ENCODE peak calls at places on chromosomes 4 and X, in ten cellular contexts. E is amniotic stem cell; N is PC-3; D is LoVo; X is NCI-H187 treated with DMSO at 0.1 percent for 48 hours; S is activated naive CD4-positive, alpha-beta T cell treated with anti-CD3 and anti-CD28 coated beads, Interleukin-2, amount 50 U/mL, for 16 hours; F is HL-60; W is activated T-helper 1 cell treated with anti-CD3 and anti-CD28 coated beads, Interleukin-12 subunit alpha, Interleukin-12 subunit beta, Interleukin-2, Interleukin-4 antibody, amounts not matched to agents 30 ng/mL and 10 ng/mL and 1 ng/mL, durations not matched to agents 14 hours and 24 hours and 36 hours; Y is T-cell; T is activated naive CD8-positive, alpha-beta T cell treated with anti-CD3 and anti-CD28 coated beads, Interleukin-2, amount 50 U/mL, for 24 hours. G is an unnamed sample.

GRCh38 chr4:78776729-78777555 is 792 bp downstream of the BMP2K start:
- DNase-seq in E (no peak), N (peak), D (peak), X (no peak), S (peak), F (peak), W (peak), Y (peak), T (peak), G (peak)

GRCh38 chr4:127959794-127960193 is 5.2 kb downstream of the MFSD8 start:
- DNase-seq in E (no peak), N (no peak), D (no peak), X (no peak), S (no peak), F (no peak), W (no peak), Y (no peak), T (no peak), G (no peak)

GRCh38 chr4:40897557-40898203 is 147.9 kb downstream of the NSUN7 start:
- DNase-seq in E (no peak), N (peak), D (peak), X (peak), S (peak), F (peak), W (peak), Y (peak), T (peak), G (peak)

GRCh38 chrX:123525131-123525725 is 207.6 kb downstream of the THOC2 start:
- DNase-seq in E (no peak), N (no peak), D (no peak), X (no peak), S (no peak), F (no peak), W (no peak), Y (no peak), T (no peak), G (no peak)

GRCh38 chrX:135513140-135513535 is 7.3 kb upstream of the INTS6L start:
- DNase-seq in E (no peak), N (no peak), D (no peak), X (no peak), S (no peak), F (peak), W (no peak), Y (no peak), T (no peak), G (no peak)

GRCh38 chrX:107117993-107118321 is 665 bp downstream of the RBM41 start:
- DNase-seq in E (no peak), N (no peak), D (no peak), X (no peak), S (no peak), F (no peak), W (no peak), Y (no peak), T (no peak), G (no peak)

GRCh38 chrX:83845397-83845796 is 15.5 kb upstream of the CYLC1 start:
- DNase-seq in E (peak), N (peak), D (peak), X (no peak), S (no peak), F (peak), W (no peak), Y (no peak), T (no peak), G (no peak)

GRCh38 chrX:105820247-105820646 is 2.1 kb upstream of the NRK start:
- DNase-seq in E (no peak), N (no peak), D (no peak), X (no peak), S (no peak), F (no peak), W (no peak), Y (no peak), T (no peak), G (no peak)